ENCODE peak calls at places on chromosome 3, in nine cellular contexts. One of them, this sample, is unnamed. For H3K27me3 and H3K4me1, the result is how much of the 10 kb centered on the place peaks cover.

GRCh38 chr3:141878812-141879211 is 2.4 kb downstream of the ATP1B3 start:
- DNase-seq in SK-N-SH: peak
- DNase-seq in tibial nerve: no peak
- DNase-seq in stomach: no peak
- DNase-seq in ovary: no peak
- DNase-seq in transverse colon: peak
- DNase-seq in sigmoid colon: no peak
- DNase-seq in H1: no peak
- DNase-seq in HepG2: no peak
- DNase-seq in this sample: no peak

GRCh38 chr3:102206506-102207145 is 228.2 kb upstream of the ZPLD1 start:
- DNase-seq in SK-N-SH: no peak
- DNase-seq in tibial nerve: peak
- DNase-seq in stomach: peak
- DNase-seq in ovary: peak
- DNase-seq in transverse colon: peak
- DNase-seq in sigmoid colon: peak
- DNase-seq in H1: no peak
- DNase-seq in HepG2: no peak
- DNase-seq in this sample: peak

GRCh38 chr3:175002732-175003143 is 143.6 kb downstream of the NAALADL2 start:
- DNase-seq in SK-N-SH: no peak
- DNase-seq in tibial nerve: no peak
- DNase-seq in stomach: no peak
- DNase-seq in ovary: no peak
- DNase-seq in transverse colon: no peak
- DNase-seq in sigmoid colon: no peak
- DNase-seq in H1: no peak
- DNase-seq in HepG2: no peak
- DNase-seq in this sample: no peak

GRCh38 chr3:154642066-154642619 is 212.2 kb upstream of the GPR149 start:
- DNase-seq in SK-N-SH: no peak
- DNase-seq in tibial nerve: no peak
- DNase-seq in stomach: no peak
- DNase-seq in ovary: no peak
- DNase-seq in transverse colon: no peak
- DNase-seq in sigmoid colon: no peak
- DNase-seq in H1: no peak
- DNase-seq in HepG2: no peak
- DNase-seq in this sample: no peak

GRCh38 chr3:185362850-185363661 is at the start of gene MAP3K13:
- DNase-seq in SK-N-SH: peak
- DNase-seq in tibial nerve: peak
- DNase-seq in stomach: peak
- DNase-seq in ovary: peak
- DNase-seq in transverse colon: peak
- DNase-seq in sigmoid colon: peak
- DNase-seq in H1: peak
- DNase-seq in HepG2: peak
- DNase-seq in this sample: peak

GRCh38 chr3:50078622-50079021 is 10.1 kb upstream of the RBM5 start:
- DNase-seq in SK-N-SH: no peak
- DNase-seq in tibial nerve: no peak
- DNase-seq in stomach: no peak
- DNase-seq in ovary: no peak
- DNase-seq in transverse colon: no peak
- DNase-seq in sigmoid colon: no peak
- DNase-seq in H1: no peak
- DNase-seq in HepG2: no peak
- DNase-seq in this sample: no peak

GRCh38 chr3:66638717-66639116 is 137.9 kb upstream of the LRIG1 start:
- DNase-seq in SK-N-SH: no peak
- DNase-seq in tibial nerve: no peak
- DNase-seq in stomach: no peak
- DNase-seq in ovary: no peak
- DNase-seq in transverse colon: no peak
- DNase-seq in sigmoid colon: no peak
- DNase-seq in H1: peak
- DNase-seq in HepG2: no peak
- DNase-seq in this sample: no peak

GRCh38 chr3:165192610-165193192 is 3.5 kb downstream of the SLITRK3 start:
- DNase-seq in SK-N-SH: peak
- DNase-seq in tibial nerve: no peak
- DNase-seq in stomach: no peak
- DNase-seq in ovary: no peak
- DNase-seq in transverse colon: no peak
- DNase-seq in sigmoid colon: no peak
- DNase-seq in H1: peak
- DNase-seq in HepG2: no peak
- DNase-seq in this sample: no peak

GRCh38 chr3:55687526-55687925 is 200.4 kb upstream of the WNT5A start:
- DNase-seq in SK-N-SH: no peak
- DNase-seq in tibial nerve: no peak
- DNase-seq in stomach: no peak
- DNase-seq in ovary: no peak
- DNase-seq in transverse colon: no peak
- DNase-seq in sigmoid colon: no peak
- DNase-seq in H1: no peak
- DNase-seq in HepG2: no peak
- DNase-seq in this sample: no peak

GRCh38 chr3:12187448-12188327 is 29.0 kb upstream of the TIMP4 start:
- DNase-seq in SK-N-SH: no peak
- DNase-seq in tibial nerve: no peak
- DNase-seq in stomach: no peak
- DNase-seq in ovary: peak
- DNase-seq in transverse colon: peak
- DNase-seq in sigmoid colon: no peak
- DNase-seq in H1: no peak
- DNase-seq in HepG2: no peak
- DNase-seq in this sample: peak

GRCh38 chr3:194076486-194076885 is 59.5 kb upstream of the HES1 start:
- DNase-seq in SK-N-SH: no peak
- DNase-seq in tibial nerve: no peak
- DNase-seq in stomach: no peak
- DNase-seq in ovary: no peak
- DNase-seq in transverse colon: no peak
- DNase-seq in sigmoid colon: no peak
- DNase-seq in H1: no peak
- DNase-seq in HepG2: no peak
- DNase-seq in this sample: no peak

GRCh38 chr3:120339362-120339761 is 9.8 kb downstream of the LRRC58 start:
- DNase-seq in SK-N-SH: no peak
- DNase-seq in tibial nerve: no peak
- DNase-seq in stomach: no peak
- DNase-seq in ovary: no peak
- DNase-seq in transverse colon: no peak
- DNase-seq in sigmoid colon: no peak
- DNase-seq in H1: no peak
- DNase-seq in HepG2: no peak
- DNase-seq in this sample: no peak

GRCh38 chr3:48661501-48662139 is 1.1 kb downstream of the CELSR3 start:
- DNase-seq in SK-N-SH: no peak
- DNase-seq in tibial nerve: peak
- DNase-seq in stomach: peak
- DNase-seq in ovary: peak
- DNase-seq in transverse colon: peak
- DNase-seq in sigmoid colon: peak
- DNase-seq in H1: no peak
- DNase-seq in HepG2: peak
- DNase-seq in this sample: peak

GRCh38 chr3:150106752-150107428 is 136.2 kb upstream of the PFN2 start:
- DNase-seq in SK-N-SH: peak
- DNase-seq in tibial nerve: no peak
- DNase-seq in stomach: no peak
- DNase-seq in ovary: no peak
- DNase-seq in transverse colon: no peak
- DNase-seq in sigmoid colon: no peak
- DNase-seq in H1: peak
- DNase-seq in HepG2: no peak
- DNase-seq in this sample: no peak

GRCh38 chr3:102163039-102163817 is 271.6 kb upstream of the ZPLD1 start:
- DNase-seq in SK-N-SH: peak
- DNase-seq in tibial nerve: peak
- DNase-seq in stomach: peak
- DNase-seq in ovary: no peak
- DNase-seq in transverse colon: no peak
- DNase-seq in sigmoid colon: no peak
- DNase-seq in H1: no peak
- DNase-seq in HepG2: no peak
- DNase-seq in this sample: no peak

GRCh38 chr3:146308222-146308621 is 57.3 kb upstream of the PLSCR4 start:
- DNase-seq in SK-N-SH: no peak
- DNase-seq in tibial nerve: no peak
- DNase-seq in stomach: no peak
- DNase-seq in ovary: no peak
- DNase-seq in transverse colon: no peak
- DNase-seq in sigmoid colon: no peak
- DNase-seq in H1: no peak
- DNase-seq in HepG2: no peak
- DNase-seq in this sample: no peak

GRCh38 chr3:89032331-89033063 is 74.9 kb upstream of the EPHA3 start:
- DNase-seq in SK-N-SH: no peak
- DNase-seq in tibial nerve: no peak
- DNase-seq in stomach: no peak
- DNase-seq in ovary: no peak
- DNase-seq in transverse colon: no peak
- DNase-seq in sigmoid colon: no peak
- DNase-seq in H1: no peak
- DNase-seq in HepG2: no peak
- DNase-seq in this sample: no peak

GRCh38 chr3:9061634-9062033 is 98.4 kb upstream of the RAD18 start:
- DNase-seq in SK-N-SH: no peak
- DNase-seq in tibial nerve: no peak
- DNase-seq in stomach: no peak
- DNase-seq in ovary: no peak
- DNase-seq in transverse colon: no peak
- DNase-seq in sigmoid colon: peak
- DNase-seq in H1: no peak
- DNase-seq in HepG2: no peak
- DNase-seq in this sample: no peak

GRCh38 chr3:21734746-21735145 is 16.3 kb downstream of the ZNF385D start:
- DNase-seq in SK-N-SH: no peak
- DNase-seq in tibial nerve: no peak
- DNase-seq in stomach: no peak
- DNase-seq in ovary: no peak
- DNase-seq in transverse colon: no peak
- DNase-seq in sigmoid colon: no peak
- DNase-seq in H1: no peak
- DNase-seq in HepG2: no peak
- DNase-seq in this sample: no peak

GRCh38 chr3:85148056-85148455 is 189.3 kb downstream of the CADM2 start:
- DNase-seq in SK-N-SH: no peak
- DNase-seq in tibial nerve: no peak
- DNase-seq in stomach: no peak
- DNase-seq in ovary: no peak
- DNase-seq in transverse colon: no peak
- DNase-seq in sigmoid colon: no peak
- DNase-seq in H1: no peak
- DNase-seq in HepG2: no peak
- DNase-seq in this sample: no peak

GRCh38 chr3:24523195-24523594 is 28.5 kb upstream of the THRB start:
- DNase-seq in SK-N-SH: no peak
- DNase-seq in tibial nerve: no peak
- DNase-seq in stomach: no peak
- DNase-seq in ovary: no peak
- DNase-seq in transverse colon: no peak
- DNase-seq in sigmoid colon: no peak
- DNase-seq in H1: no peak
- DNase-seq in HepG2: peak
- DNase-seq in this sample: no peak
- H3K27me3 ChIP-seq in SK-N-SH: under half
- H3K27me3 ChIP-seq in tibial nerve: under half
- H3K27me3 ChIP-seq in stomach: under half
- H3K27me3 ChIP-seq in ovary: under half
- H3K27me3 ChIP-seq in transverse colon: under half
- H3K27me3 ChIP-seq in sigmoid colon: under half
- H3K27me3 ChIP-seq in H1: under half
- H3K27me3 ChIP-seq in HepG2: under half
- H3K27me3 ChIP-seq in this sample: under half

GRCh38 chr3:57161915-57162314 is 3.2 kb downstream of the IL17RD start:
- DNase-seq in SK-N-SH: no peak
- DNase-seq in tibial nerve: no peak
- DNase-seq in stomach: no peak
- DNase-seq in ovary: no peak
- DNase-seq in transverse colon: no peak
- DNase-seq in sigmoid colon: no peak
- DNase-seq in H1: no peak
- DNase-seq in HepG2: no peak
- DNase-seq in this sample: no peak
- H3K4me1 ChIP-seq in SK-N-SH: under half
- H3K4me1 ChIP-seq in tibial nerve: under half
- H3K4me1 ChIP-seq in stomach: under half
- H3K4me1 ChIP-seq in ovary: under half
- H3K4me1 ChIP-seq in transverse colon: under half
- H3K4me1 ChIP-seq in sigmoid colon: under half
- H3K4me1 ChIP-seq in H1: under half
- H3K4me1 ChIP-seq in HepG2: under half
- H3K4me1 ChIP-seq in this sample: under half

DNA sequence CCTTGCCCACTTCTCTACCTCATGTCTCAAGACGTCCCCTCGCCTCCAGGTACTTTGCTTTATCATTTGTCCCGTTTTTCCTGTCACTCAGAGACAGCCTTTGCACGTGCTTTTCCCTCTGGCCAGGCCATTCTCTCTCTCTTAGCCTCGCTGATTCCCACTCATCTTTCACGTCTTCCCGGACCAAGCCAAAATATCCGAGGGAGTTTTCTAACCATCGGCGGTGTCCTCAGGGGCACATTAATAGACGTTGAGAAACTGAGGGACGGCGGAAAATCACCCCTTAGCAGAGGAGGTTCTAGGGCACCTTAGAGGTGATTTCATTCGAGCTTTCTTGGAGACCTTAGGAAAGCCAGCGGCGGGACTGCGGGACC is 551 bp downstream of the SUSD5 start:
- DNase-seq in SK-N-SH: no peak
- DNase-seq in tibial nerve: no peak
- DNase-seq in stomach: no peak
- DNase-seq in ovary: no peak
- DNase-seq in transverse colon: no peak
- DNase-seq in sigmoid colon: no peak
- DNase-seq in H1: no peak
- DNase-seq in HepG2: no peak
- DNase-seq in this sample: no peak
- TF ChIP-seq EP300 in SK-N-SH: no peak
- TF ChIP-seq EP300 in tibial nerve: no peak
- TF ChIP-seq EP300 in stomach: no peak
- TF ChIP-seq EP300 in ovary: no peak
- TF ChIP-seq EP300 in transverse colon: no peak
- TF ChIP-seq EP300 in sigmoid colon: no peak
- TF ChIP-seq EP300 in H1: no peak
- TF ChIP-seq EP300 in HepG2: no peak
- TF ChIP-seq EP300 in this sample: no peak

DNA sequence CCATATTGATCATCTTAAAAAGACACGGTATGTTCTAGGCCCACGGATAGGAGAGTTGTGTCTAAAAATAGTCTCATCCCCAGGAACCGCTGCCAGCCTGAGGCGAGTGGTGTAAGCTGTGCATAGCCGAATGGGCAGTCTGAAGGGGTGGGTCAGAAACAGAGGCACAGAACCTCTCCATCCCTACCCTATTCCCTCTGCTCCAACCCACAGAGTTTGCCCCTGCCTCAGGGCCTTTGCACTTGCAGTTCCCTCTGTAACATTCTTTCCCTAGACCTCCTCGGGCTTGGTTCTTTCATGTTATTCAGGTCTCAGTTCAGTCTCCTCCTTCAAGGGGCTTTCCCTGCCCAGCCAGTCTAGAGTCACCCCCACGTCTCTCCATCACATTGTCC is 4.8 kb downstream of the SCN5A start:
- DNase-seq in SK-N-SH: peak
- DNase-seq in tibial nerve: no peak
- DNase-seq in stomach: no peak
- DNase-seq in ovary: no peak
- DNase-seq in transverse colon: no peak
- DNase-seq in sigmoid colon: peak
- DNase-seq in H1: no peak
- DNase-seq in HepG2: no peak
- DNase-seq in this sample: peak
- H3K27me3 ChIP-seq in SK-N-SH: under half
- H3K27me3 ChIP-seq in tibial nerve: under half
- H3K27me3 ChIP-seq in stomach: half or more
- H3K27me3 ChIP-seq in ovary: under half
- H3K27me3 ChIP-seq in transverse colon: under half
- H3K27me3 ChIP-seq in sigmoid colon: under half
- H3K27me3 ChIP-seq in H1: under half
- H3K27me3 ChIP-seq in HepG2: under half
- H3K27me3 ChIP-seq in this sample: under half

This sample was measured in upper lobe of left lung.